ENCODE peak calls at places on chromosomes 12 and 14, in six cellular contexts. H, W, F, J, S and O are unnamed samples.
A peak's percentile ranks its signal among the peaks of the same experiment; 100 is the strongest.

GRCh38 chr14:105050551-105050897 is 14.7 kb downstream of the GPR132 start:
- DNase-seq in F (no peak), H (no peak), S (no peak), W (no peak), J (no peak), O (no peak)

GRCh38 chr14:66359500-66359899 is 126.7 kb upstream of the CCDC196 start:
- DNase-seq in S (no peak), J (no peak), H (peak; percentile 71), W (no peak), F (no peak), O (peak; percentile 32)

GRCh38 chr12:1350055-1350933 is 244.1 kb downstream of the FBXL14 start:
- DNase-seq in F (no peak), W (no peak), S (no peak), H (no peak), J (no peak), O (no peak)

GRCh38 chr12:41254004-41254403 is 65.9 kb downstream of the PDZRN4 start:
- DNase-seq in W (no peak), J (no peak), F (no peak), H (no peak), S (no peak), O (no peak)

GRCh38 chr14:75542585-75543091 is 20.4 kb downstream of the BATF start:
- DNase-seq in S (peak; percentile 32), W (peak; percentile 59), F (peak; percentile 53), J (no peak), H (peak; percentile 72), O (no peak)

GRCh38 chr14:69749956-69750355 is 17.0 kb upstream of the SRSF5 start:
- DNase-seq in F (no peak), H (no peak), S (no peak), J (no peak), W (no peak), O (no peak)

GRCh38 chr12:81726634-81727033 is 32.5 kb downstream of the PPFIA2 start:
- DNase-seq in H (no peak), J (no peak), W (no peak), S (no peak), F (no peak), O (peak; percentile 36)

GRCh38 chr12:115964214-115964613 is 313.3 kb downstream of the MED13L start:
- DNase-seq in H (no peak), W (no peak), F (no peak), J (no peak), S (no peak), O (no peak)

GRCh38 chr12:56221757-56222530 is at the start of gene RNF41:
- DNase-seq in J (peak; percentile 85), F (peak; percentile 97), W (peak; percentile 97), S (peak; percentile 91), H (peak; percentile 94), O (peak; percentile 99)

DNA sequence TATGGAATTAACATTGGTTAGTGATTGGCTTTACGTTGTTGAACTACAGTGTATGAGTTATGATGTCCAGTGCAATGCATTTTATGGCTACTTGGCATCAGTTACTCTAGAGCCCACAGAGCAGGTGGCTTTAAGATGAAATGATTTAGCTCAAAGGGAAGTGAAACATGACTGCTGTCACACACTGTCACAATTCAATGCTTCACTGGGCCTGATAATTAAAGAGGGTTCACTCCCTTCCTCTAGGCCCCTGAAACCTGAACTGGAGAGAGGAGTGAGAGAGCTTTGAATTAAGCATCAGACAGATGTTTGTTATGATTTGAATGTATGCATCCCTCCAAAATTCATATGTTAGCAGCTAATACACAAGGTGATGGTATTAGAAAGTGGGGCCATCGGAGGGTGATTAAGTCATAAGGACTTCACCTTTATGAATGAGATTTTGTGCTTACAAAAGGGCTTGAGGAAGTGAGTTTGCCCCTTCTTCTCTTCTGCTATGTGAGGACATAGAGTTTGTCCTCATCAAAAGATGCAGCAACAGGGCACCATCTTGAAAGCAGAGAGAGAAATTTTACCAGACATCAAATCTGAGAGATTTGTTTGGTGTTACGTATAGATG is 175.8 kb upstream of the GRIN2B start:
- DNase-seq in W (no peak), J (no peak), F (no peak), S (no peak), H (no peak), O (no peak)
- H3K4me3 ChIP-seq in W (no peak overlapping the region), J (no peak overlapping the region), F (no peak overlapping the region), S (no peak overlapping the region), H (no peak overlapping the region), O (no peak overlapping the region)

GRCh38 chr12:133206390-133206789 is 25.1 kb downstream of the ZNF268 start:
- DNase-seq in H (no peak), S (no peak), F (no peak), W (no peak), J (no peak), O (no peak)

GRCh38 chr12:133203344-133204263 is 22.3 kb downstream of the ZNF268 start:
- DNase-seq in J (no peak), S (no peak), H (no peak), W (no peak), F (no peak), O (no peak)

GRCh38 chr12:133202493-133203343 is 21.4 kb downstream of the ZNF268 start:
- DNase-seq in W (no peak), F (no peak), S (no peak), J (no peak), H (no peak), O (no peak)

GRCh38 chr12:133204264-133204603 is 22.9 kb downstream of the ZNF268 start:
- DNase-seq in J (no peak), H (no peak), W (no peak), F (no peak), S (no peak), O (no peak)

GRCh38 chr12:133201888-133202287 is 20.6 kb downstream of the ZNF268 start:
- DNase-seq in J (no peak), S (no peak), W (no peak), F (no peak), H (no peak), O (no peak)
- H3K9me3 ChIP-seq in J (peaks cover 67% of the 10 kb centered on the region), S (peaks cover 74% of the 10 kb centered on the region), W (peaks cover 83% of the 10 kb centered on the region), F (peaks cover 69% of the 10 kb centered on the region), H (peaks cover 72% of the 10 kb centered on the region), O (peaks cover 63% of the 10 kb centered on the region)

GRCh38 chr12:120882055-120882555 is 22.1 kb downstream of the SPPL3 start:
- DNase-seq in W (no peak), J (no peak), H (no peak), F (no peak), S (no peak), O (no peak)

GRCh38 chr12:120879711-120880300 is 24.4 kb downstream of the SPPL3 start:
- DNase-seq in H (no peak), J (no peak), F (no peak), W (no peak), S (no peak), O (no peak)

GRCh38 chr12:120874547-120875245 is 29.5 kb downstream of the SPPL3 start:
- DNase-seq in J (no peak), S (no peak), W (no peak), F (no peak), H (no peak), O (no peak)

GRCh38 chr12:120884644-120885043 is 19.5 kb downstream of the SPPL3 start:
- DNase-seq in F (no peak), W (no peak), J (no peak), S (no peak), H (no peak), O (no peak)

DNA sequence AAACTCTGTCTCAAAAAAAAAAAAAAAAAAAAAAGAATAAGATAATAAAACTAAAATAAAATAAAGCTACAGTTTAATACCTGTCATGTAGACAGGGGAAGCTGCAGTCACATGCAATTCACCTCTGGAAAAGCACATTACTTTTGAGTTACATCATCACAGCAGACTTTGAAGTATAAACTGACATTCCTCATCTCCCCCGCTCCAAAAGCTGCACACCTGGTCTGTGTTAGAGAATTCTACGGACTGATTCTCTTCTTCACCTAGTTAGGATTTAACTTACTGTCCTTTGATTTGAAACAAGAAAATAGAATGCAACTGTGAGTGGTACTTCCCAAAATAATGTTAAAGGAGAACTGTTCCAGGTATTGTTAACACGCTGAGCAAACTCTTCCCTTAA is 25.1 kb downstream of the SPPL3 start:
- DNase-seq in F (no peak), H (no peak), W (no peak), J (no peak), S (no peak), O (no peak)
- H3K4me3 ChIP-seq in F (no peak overlapping the region), H (no peak overlapping the region), W (no peak overlapping the region), J (no peak overlapping the region), S (no peak overlapping the region), O (no peak overlapping the region)

GRCh38 chr14:48703728-48704467 is 882.3 kb downstream of the RPS29 start:
- DNase-seq in J (no peak), S (no peak), H (no peak), F (no peak), W (no peak), O (no peak)

GRCh38 chr14:48709277-48709785 is 876.8 kb downstream of the RPS29 start:
- DNase-seq in W (no peak), F (no peak), H (no peak), S (no peak), J (no peak), O (no peak)

DNA sequence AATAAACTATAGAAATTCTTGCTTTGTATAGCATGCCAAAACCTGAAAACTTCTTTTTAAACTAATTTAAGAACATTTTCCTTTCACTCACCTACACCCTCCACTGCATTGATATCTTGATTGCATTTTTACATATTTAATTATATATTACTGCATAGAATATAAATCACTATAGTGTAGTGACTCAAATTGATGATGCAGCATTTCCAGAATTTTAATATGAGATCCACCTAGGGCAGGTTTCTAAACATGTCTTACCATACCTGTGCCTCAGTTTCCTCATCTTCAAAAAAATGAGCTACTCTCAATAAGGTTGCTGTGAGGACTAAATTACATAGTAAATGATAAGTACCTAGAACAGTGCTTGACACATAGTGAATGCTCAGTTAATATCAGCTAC is 881.5 kb downstream of the RPS29 start:
- DNase-seq in J (no peak), W (no peak), F (no peak), H (no peak), S (no peak), O (no peak)
- H3K9me3 ChIP-seq in J (no peaks in the 10 kb centered on the region), W (peaks cover 22% of the 10 kb centered on the region), F (no peaks in the 10 kb centered on the region), H (no peaks in the 10 kb centered on the region), S (no peaks in the 10 kb centered on the region), O (no peaks in the 10 kb centered on the region)